ENCODE peak calls at places on chromosomes 13 and 19, in seven cellular contexts. N, D, U, Y, Q, M and R are unnamed samples.

GRCh38 chr13:37640499-37640898 is 41.9 kb upstream of the POSTN start:
- DNase-seq in Y (no peak), D (peak), N (peak), Q (peak), M (no peak), U (no peak), R (no peak)

GRCh38 chr13:100131863-100132574 is 43.1 kb downstream of the PCCA start:
- DNase-seq in D (no peak), N (peak), U (no peak), Q (peak), M (no peak), Y (no peak), R (no peak)

GRCh38 chr13:21478881-21479808 is 20.0 kb upstream of the ZDHHC20 start:
- DNase-seq in Q (peak), M (no peak), D (peak), N (peak), Y (peak), U (peak), R (peak)

GRCh38 chr13:21668665-21669599 is 1.9 kb upstream of the FGF9 start:
- DNase-seq in U (peak), Y (no peak), D (no peak), M (no peak), N (no peak), Q (no peak), R (peak)

GRCh38 chr19:45051929-45052579 is 13.2 kb downstream of the CLASRP start:
- DNase-seq in N (no peak), M (no peak), Q (no peak), D (no peak), U (no peak), Y (no peak), R (no peak)

GRCh38 chr19:44866672-44867071 is 20.6 kb downstream of the NECTIN2 start:
- DNase-seq in D (no peak), Y (no peak), N (no peak), Q (no peak), U (no peak), M (no peak), R (no peak)

GRCh38 chr13:75362026-75362425 is 119.9 kb downstream of the TBC1D4 start:
- DNase-seq in Y (no peak), N (no peak), U (no peak), M (no peak), D (no peak), Q (no peak), R (no peak)

GRCh38 chr19:29446331-29446730 is 79.5 kb upstream of the VSTM2B start:
- DNase-seq in D (no peak), U (no peak), N (no peak), Q (no peak), M (no peak), Y (no peak), R (no peak)

GRCh38 chr19:41548954-41549688 is 26.8 kb upstream of the CEACAM21 start:
- DNase-seq in Y (no peak), D (no peak), M (no peak), Q (no peak), N (no peak), U (peak), R (peak)

GRCh38 chr13:77331421-77331820 is 4.5 kb upstream of the MYCBP2 start:
- DNase-seq in D (no peak), Y (no peak), N (no peak), M (no peak), U (no peak), Q (no peak), R (no peak)

GRCh38 chr19:46224773-46225172 is 4.8 kb upstream of the IGFL1 start:
- DNase-seq in N (no peak), M (no peak), D (no peak), U (no peak), Q (no peak), Y (no peak), R (no peak)

GRCh38 chr19:43934055-43934984 is 762 bp downstream of the ZNF45 start:
- DNase-seq in D (no peak), N (no peak), U (no peak), Y (no peak), M (no peak), Q (peak), R (peak)

GRCh38 chr13:38641164-38641948 is 45.5 kb upstream of the FREM2 start:
- DNase-seq in D (no peak), Q (no peak), Y (no peak), N (no peak), U (no peak), M (no peak), R (no peak)
- TF ChIP-seq CTCF in D (no peak), Q (peak), Y (no peak), N (peak), U (no peak), M (no peak), R (no peak)

GRCh38 chr13:65660696-65661095 is 1569.4 kb downstream of the PCDH9 start:
- DNase-seq in M (no peak), D (no peak), U (no peak), N (no peak), Q (no peak), Y (no peak), R (no peak)

GRCh38 chr13:65653548-65654078 is 1576.5 kb downstream of the PCDH9 start:
- DNase-seq in Y (no peak), Q (no peak), U (no peak), N (no peak), D (no peak), M (no peak), R (no peak)

GRCh38 chr13:65656740-65657329 is 1573.3 kb downstream of the PCDH9 start:
- DNase-seq in M (no peak), N (no peak), D (no peak), Q (no peak), Y (no peak), U (no peak), R (no peak)
- TF ChIP-seq CTCF in M (peak), N (peak), D (no peak), Q (peak), Y (peak), U (no peak), R (peak)

GRCh38 chr13:101474419-101474957 is 22.0 kb downstream of the ITGBL1 start:
- DNase-seq in D (peak), Y (peak), N (peak), U (no peak), M (no peak), Q (peak), R (no peak)
- TF ChIP-seq CTCF in D (peak), Y (peak), N (peak), U (no peak), M (no peak), Q (peak), R (peak)

DNA sequence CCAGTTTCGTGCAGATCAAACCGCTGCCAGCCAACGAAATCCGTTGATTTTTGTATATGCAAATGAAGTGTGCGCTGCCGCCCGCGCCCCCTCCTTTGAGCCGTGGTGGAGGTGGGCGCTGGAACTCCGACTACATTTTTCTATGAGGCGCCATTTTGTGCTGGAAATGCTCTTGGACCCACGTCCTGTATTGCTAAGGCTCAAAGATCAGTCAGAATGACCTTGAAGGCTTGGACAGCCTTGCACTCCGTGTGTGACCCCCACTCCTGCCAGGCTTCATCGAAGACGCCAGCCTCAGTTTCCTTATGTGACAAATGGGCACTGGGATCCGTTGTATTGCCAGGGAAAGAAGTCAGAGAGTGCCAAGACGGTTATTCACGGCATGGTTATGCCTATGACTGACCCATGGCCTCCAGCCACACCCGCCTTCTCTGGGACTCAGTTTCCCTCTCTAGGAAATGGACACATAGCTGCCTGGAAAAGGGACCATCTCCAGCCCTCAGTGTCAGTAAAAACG is 790 bp upstream of the UBE2S start:
- DNase-seq in Y (no peak), N (no peak), U (no peak), M (no peak), D (no peak), Q (no peak), R (no peak)
- TF ChIP-seq CTCF in Y (no peak), N (no peak), U (no peak), M (no peak), D (no peak), Q (no peak), R (no peak)

DNA sequence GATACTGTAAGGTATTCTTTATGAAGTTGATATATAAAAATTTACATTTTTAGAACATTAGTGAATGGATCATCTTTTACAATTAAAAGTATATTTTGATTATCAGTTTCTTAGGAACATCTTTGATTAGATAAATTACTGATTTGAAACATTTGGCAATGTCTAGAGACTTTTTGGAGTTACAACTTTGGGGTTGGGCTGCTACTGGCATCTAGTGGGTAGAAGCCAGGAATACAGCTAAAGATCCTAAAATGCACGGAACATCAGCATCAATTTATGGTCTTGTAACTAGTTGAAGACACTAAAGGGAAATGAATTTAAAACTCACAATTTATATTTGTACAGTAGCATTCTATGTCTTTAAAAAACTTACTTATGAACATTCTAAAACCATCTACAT is 19.9 kb downstream of the POMP start:
- DNase-seq in D (no peak), U (no peak), M (no peak), Q (no peak), N (no peak), Y (no peak), R (no peak)
- TF ChIP-seq CTCF in D (no peak), U (peak), M (no peak), Q (peak), N (peak), Y (no peak), R (peak)

DNA sequence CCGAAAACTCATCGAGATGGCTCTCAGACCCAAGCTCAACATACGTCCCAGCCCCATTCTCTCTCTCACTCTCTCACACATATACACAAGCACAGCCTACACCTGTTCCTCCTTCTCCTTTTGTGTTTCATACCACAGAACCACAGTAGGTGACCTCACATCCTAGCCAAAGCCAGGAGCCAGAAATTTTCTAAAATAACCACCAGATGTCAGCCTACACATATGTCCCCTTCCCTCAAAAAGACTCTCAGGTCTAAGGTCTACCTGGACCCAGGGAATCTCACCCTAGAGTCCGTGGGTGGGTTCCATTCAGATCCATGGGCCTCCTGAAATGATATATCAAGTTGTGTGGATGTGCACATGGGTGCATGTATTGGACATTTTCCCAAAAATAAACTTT is 104.2 kb upstream of the IPO5 start:
- DNase-seq in Y (no peak), Q (peak), D (peak), N (peak), M (no peak), U (no peak), R (peak)
- TF ChIP-seq CTCF in Y (peak), Q (peak), D (peak), N (peak), M (no peak), U (no peak), R (no peak)